ENCODE peak calls at places on chromosomes 6 and 20, in nine cellular contexts. S is dorsolateral prefrontal cortex, Y is psoas muscle, J is mesenchymal stem cell, X is foreskin keratinocyte, G is body of pancreas, M is tibial artery, K is uterus, V is HCT116. U is an unnamed sample.

GRCh38 chr6:149093643-149094042 is 223.9 kb upstream of the TAB2 start:
- DNase-seq in Y (no peak), K (no peak), X (no peak), J (peak; percentile 23), S (no peak), V (no peak), M (no peak), G (no peak), U (no peak)

GRCh38 chr6:149696904-149697303 is 21.0 kb downstream of the LATS1 start:
- DNase-seq in M (no peak), J (no peak), X (peak; percentile 69), G (no peak), S (no peak), V (no peak), K (no peak), Y (no peak), U (no peak)

GRCh38 chr6:3867616-3868502 is 18.7 kb downstream of the FAM50B start:
- DNase-seq in V (no peak), K (no peak), X (no peak), G (no peak), M (no peak), Y (no peak), J (no peak), S (no peak), U (no peak)

GRCh38 chr6:151440930-151441329 is 11.0 kb downstream of the RMND1 start:
- DNase-seq in J (peak; percentile 50), M (no peak), K (no peak), V (no peak), S (no peak), Y (no peak), G (no peak), X (no peak), U (no peak)

GRCh38 chr6:10719386-10720228 is 3.3 kb upstream of the TMEM14C start:
- DNase-seq in M (no peak), J (no peak), X (no peak), Y (peak; percentile 54), G (peak; percentile 7), V (no peak), K (peak; percentile 31), S (no peak), U (peak; percentile 16)

GRCh38 chr6:135162678-135163439 is 18.2 kb upstream of the MYB start:
- DNase-seq in K (no peak), X (no peak), G (peak; percentile 52), S (no peak), M (no peak), Y (no peak), V (peak; percentile 68), J (peak; percentile 24), U (peak; percentile 49)

GRCh38 chr6:111423960-111424846 is 58.8 kb downstream of the REV3L start:
- DNase-seq in M (no peak), J (peak; percentile 32), Y (no peak), K (no peak), S (peak; percentile 69), X (no peak), G (peak; percentile 80), V (no peak), U (peak; percentile 73)

GRCh38 chr20:51938557-51939324 is 136.4 kb upstream of the SALL4 start:
- DNase-seq in Y (no peak), V (no peak), G (no peak), X (no peak), M (no peak), S (no peak), K (no peak), J (no peak), U (no peak)

GRCh38 chr6:146358341-146359046 is 185.1 kb upstream of the RAB32 start:
- DNase-seq in S (no peak), X (peak; percentile 22), J (peak; percentile 8), K (no peak), G (no peak), V (no peak), Y (no peak), M (no peak), U (no peak)

GRCh38 chr6:130222775-130223174 is at the start of gene SAMD3:
- DNase-seq in J (no peak), G (no peak), X (no peak), V (no peak), S (no peak), M (no peak), Y (no peak), K (no peak), U (no peak)

GRCh38 chr6:42766163-42766670 is 15.6 kb upstream of the BICRAL start:
- DNase-seq in V (peak; percentile 52), Y (peak; percentile 72), G (no peak), S (no peak), J (peak; percentile 29), M (no peak), K (no peak), X (peak; percentile 63), U (no peak)

DNA sequence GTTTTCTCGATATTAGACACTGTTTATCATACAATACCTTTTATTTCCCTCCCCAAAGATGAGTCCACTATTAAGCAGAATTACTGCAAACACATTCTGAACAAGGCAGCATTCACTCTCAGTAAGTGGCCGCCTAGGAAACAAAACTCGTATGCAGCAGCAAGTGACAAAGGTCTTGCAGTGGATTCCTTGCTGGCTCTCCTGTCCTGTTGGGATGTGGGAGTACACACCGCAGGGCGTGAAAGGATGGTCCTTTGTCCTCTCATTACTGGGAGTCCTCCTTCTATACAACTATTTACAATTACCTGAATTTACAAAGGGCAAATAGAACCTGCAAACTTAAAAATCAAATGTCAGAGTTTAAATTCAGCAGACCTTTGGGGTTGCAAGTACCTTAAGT is 16.1 kb downstream of the CTCFL start:
- DNase-seq in S (no peak), X (no peak), J (no peak), M (no peak), V (no peak), G (no peak), K (no peak), Y (no peak), U (no peak)
- H3K27ac ChIP-seq in S (no peak overlapping the region), X (no peak overlapping the region), J (no peak overlapping the region), M (no peak overlapping the region), V (no peak overlapping the region), G (no peak overlapping the region), K (no peak overlapping the region), Y (no peak overlapping the region), U (no peak overlapping the region)

GRCh38 chr6:129031051-129031599 is 148.2 kb downstream of the LAMA2 start:
- DNase-seq in G (no peak), S (no peak), X (no peak), J (peak; percentile 70), Y (no peak), V (no peak), K (no peak), M (no peak), U (no peak)

GRCh38 chr6:129030231-129030630 is 147.3 kb downstream of the LAMA2 start:
- DNase-seq in X (no peak), Y (no peak), S (no peak), V (no peak), M (no peak), J (peak; percentile 21), K (no peak), G (no peak), U (no peak)

GRCh38 chr6:129029778-129030177 is 146.8 kb downstream of the LAMA2 start:
- DNase-seq in V (no peak), Y (no peak), M (no peak), J (peak; percentile 13), G (no peak), K (no peak), X (no peak), S (no peak), U (no peak)

GRCh38 chr6:129033173-129033572 is 150.2 kb downstream of the LAMA2 start:
- DNase-seq in M (no peak), X (no peak), J (no peak), G (no peak), V (no peak), K (no peak), S (no peak), Y (no peak), U (no peak)

DNA sequence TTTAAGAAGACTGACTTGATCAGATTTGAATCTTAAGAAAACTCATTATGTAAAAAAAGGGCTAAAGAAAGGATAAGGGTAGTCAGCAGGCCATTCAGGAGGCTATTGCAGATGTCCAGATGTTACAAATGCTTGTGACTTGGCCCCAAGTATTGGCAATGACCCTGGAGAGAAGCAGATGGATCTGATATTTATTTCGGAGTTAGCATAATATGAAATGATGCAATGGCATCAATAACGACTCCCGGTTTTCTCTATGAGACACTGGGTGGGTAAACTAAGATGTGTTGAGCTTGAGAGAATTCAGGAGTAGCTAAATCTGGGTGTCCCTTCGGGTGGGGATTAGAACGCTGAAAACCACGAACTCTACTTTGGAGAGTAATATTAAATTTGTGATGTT is 149.7 kb downstream of the LAMA2 start:
- DNase-seq in V (no peak), S (no peak), Y (no peak), X (no peak), M (peak; percentile 50), J (no peak), G (no peak), K (peak; percentile 30), U (no peak)
- H3K27ac ChIP-seq in V (no peak overlapping the region), S (peak overlapping the region; percentile 38), Y (peak overlapping the region; percentile 19), X (no peak overlapping the region), M (no peak overlapping the region), J (no peak overlapping the region), G (no peak overlapping the region), K (peak overlapping the region; percentile 49), U (peak overlapping the region; percentile 28)

GRCh38 chr6:45880139-45880538 is 135.5 kb downstream of the CLIC5 start:
- DNase-seq in Y (no peak), X (no peak), G (peak; percentile 19), K (no peak), M (no peak), S (no peak), J (peak; percentile 24), V (no peak), U (no peak)
- H3K27ac ChIP-seq in Y (no peak overlapping the region), X (no peak overlapping the region), G (no peak overlapping the region), K (no peak overlapping the region), M (no peak overlapping the region), S (no peak overlapping the region), J (no peak overlapping the region), V (no peak overlapping the region), U (no peak overlapping the region)

GRCh38 chr6:116447496-116448011 is 13.6 kb upstream of the CALHM6 start:
- DNase-seq in Y (no peak), M (peak; percentile 52), S (no peak), J (peak; percentile 99), G (peak; percentile 7), X (peak; percentile 69), V (no peak), K (no peak), U (no peak)
- H3K27ac ChIP-seq in Y (no peak overlapping the region), M (no peak overlapping the region), S (no peak overlapping the region), J (peak overlapping the region; percentile 93), G (no peak overlapping the region), X (peak overlapping the region; percentile 57), V (no peak overlapping the region), K (no peak overlapping the region), U (no peak overlapping the region)

DNA sequence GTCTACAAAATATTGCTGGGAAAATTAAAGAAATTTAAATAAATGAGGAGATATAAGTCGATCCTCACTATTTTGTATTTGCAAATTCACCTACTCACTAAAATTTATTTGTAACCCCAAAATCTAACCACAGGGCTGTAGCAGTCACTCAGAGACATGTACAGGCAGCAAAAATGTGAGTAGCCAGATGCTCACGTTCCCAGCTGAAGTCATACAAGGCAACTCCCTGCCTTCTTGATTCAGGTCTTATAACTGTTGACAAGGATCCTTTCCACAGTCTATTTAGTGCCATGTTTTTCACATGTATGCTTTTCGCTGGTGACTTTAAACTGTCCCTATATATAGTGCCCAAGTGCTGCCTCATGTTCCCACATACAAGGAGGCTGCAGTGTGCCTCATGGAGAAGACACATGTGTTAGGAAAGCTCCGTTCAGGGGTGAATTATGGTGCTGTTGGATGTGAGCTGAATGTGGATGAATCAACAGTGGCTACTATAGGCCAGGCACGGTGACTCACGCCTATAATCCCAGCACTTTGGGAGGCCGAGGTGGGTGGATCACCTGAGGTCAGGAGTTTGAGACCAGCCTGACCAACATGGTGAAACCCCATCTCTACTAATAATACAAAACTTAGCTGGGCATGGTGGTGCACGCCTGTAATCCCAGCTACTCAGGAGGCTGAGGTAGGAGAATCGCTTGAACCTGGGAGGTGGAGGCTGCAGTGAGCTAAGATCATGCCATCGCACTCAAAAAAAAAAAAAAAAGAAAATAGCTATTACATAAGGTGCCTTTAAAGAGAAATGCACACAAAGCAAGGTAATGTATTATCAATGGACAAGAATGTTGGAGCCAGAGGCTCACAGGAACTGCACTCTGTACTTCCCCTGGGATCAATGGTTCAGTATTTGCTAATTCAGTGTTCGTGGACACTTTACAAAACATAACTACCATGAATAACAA is 55.3 kb downstream of the STK35 start:
- DNase-seq in G (no peak), X (peak; percentile 49), V (no peak), J (no peak), Y (no peak), M (no peak), K (no peak), S (no peak), U (no peak)
- H3K27ac ChIP-seq in G (no peak overlapping the region), X (no peak overlapping the region), V (no peak overlapping the region), J (no peak overlapping the region), Y (no peak overlapping the region), M (no peak overlapping the region), K (no peak overlapping the region), S (no peak overlapping the region), U (no peak overlapping the region)